ENCODE peak calls at places on chromosomes 13 and 19, in six cellular contexts. One of them, this sample, is unnamed.

GRCh38 chr19:43078311-43078710 is 4.2 kb downstream of the PSG2 start:
- DNase-seq in A549: no peak
- DNase-seq in SK-N-SH: no peak
- DNase-seq in HCT116: no peak
- DNase-seq in GM12878: no peak
- DNase-seq in HepG2: no peak
- DNase-seq in this sample: no peak

GRCh38 chr19:54153731-54154326 is 5.7 kb downstream of the LENG1 start:
- DNase-seq in A549: no peak
- DNase-seq in SK-N-SH: no peak
- DNase-seq in HCT116: no peak
- DNase-seq in GM12878: no peak
- DNase-seq in HepG2: no peak
- DNase-seq in this sample: no peak

GRCh38 chr13:108944760-108945159 is 315.3 kb downstream of the MYO16 start:
- DNase-seq in A549: no peak
- DNase-seq in SK-N-SH: no peak
- DNase-seq in HCT116: no peak
- DNase-seq in GM12878: no peak
- DNase-seq in HepG2: no peak
- DNase-seq in this sample: peak; percentile 57

GRCh38 chr19:28710278-28710677 is 502.7 kb downstream of the UQCRFS1 start:
- DNase-seq in A549: peak; percentile 30
- DNase-seq in SK-N-SH: peak; percentile 24
- DNase-seq in HCT116: peak; percentile 34
- DNase-seq in GM12878: peak; percentile 3
- DNase-seq in HepG2: peak; percentile 43
- DNase-seq in this sample: peak; percentile 19

GRCh38 chr13:104006625-104007061 is 940.4 kb upstream of the SLC10A2 start:
- DNase-seq in A549: no peak
- DNase-seq in SK-N-SH: peak; percentile 31
- DNase-seq in HCT116: no peak
- DNase-seq in GM12878: no peak
- DNase-seq in HepG2: no peak
- DNase-seq in this sample: no peak

GRCh38 chr13:97121894-97122293 is 100.2 kb upstream of the MBNL2 start:
- DNase-seq in A549: no peak
- DNase-seq in SK-N-SH: no peak
- DNase-seq in HCT116: no peak
- DNase-seq in GM12878: no peak
- DNase-seq in HepG2: no peak
- DNase-seq in this sample: no peak

GRCh38 chr13:46184277-46184699 is 2.3 kb upstream of the LCP1 start:
- DNase-seq in A549: peak; percentile 10
- DNase-seq in SK-N-SH: peak; percentile 24
- DNase-seq in HCT116: peak; percentile 28
- DNase-seq in GM12878: no peak
- DNase-seq in HepG2: peak; percentile 28
- DNase-seq in this sample: peak; percentile 81

GRCh38 chr13:68145852-68146251 is 915.7 kb upstream of the PCDH9 start:
- DNase-seq in A549: no peak
- DNase-seq in SK-N-SH: no peak
- DNase-seq in HCT116: no peak
- DNase-seq in GM12878: no peak
- DNase-seq in HepG2: no peak
- DNase-seq in this sample: no peak

GRCh38 chr13:102017248-102017647 is 384.6 kb downstream of the FGF14 start:
- DNase-seq in A549: no peak
- DNase-seq in SK-N-SH: no peak
- DNase-seq in HCT116: no peak
- DNase-seq in GM12878: no peak
- DNase-seq in HepG2: no peak
- DNase-seq in this sample: no peak

GRCh38 chr13:97976551-97977375 is 23.3 kb downstream of the IPO5 start:
- DNase-seq in A549: no peak
- DNase-seq in SK-N-SH: peak; percentile 75
- DNase-seq in HCT116: no peak
- DNase-seq in GM12878: no peak
- DNase-seq in HepG2: no peak
- DNase-seq in this sample: no peak

GRCh38 chr13:23621316-23621645 is 51.1 kb downstream of the TNFRSF19 start:
- DNase-seq in A549: peak; percentile 36
- DNase-seq in SK-N-SH: no peak
- DNase-seq in HCT116: no peak
- DNase-seq in GM12878: no peak
- DNase-seq in HepG2: peak; percentile 20
- DNase-seq in this sample: no peak

GRCh38 chr19:52237771-52238400 is 31.5 kb upstream of the ZNF766 start:
- DNase-seq in A549: no peak
- DNase-seq in SK-N-SH: peak; percentile 44
- DNase-seq in HCT116: peak; percentile 44
- DNase-seq in GM12878: peak; percentile 19
- DNase-seq in HepG2: peak; percentile 52
- DNase-seq in this sample: peak; percentile 48

GRCh38 chr13:23289917-23290357 is 109.2 kb downstream of the SGCG start:
- DNase-seq in A549: no peak
- DNase-seq in SK-N-SH: peak; percentile 10
- DNase-seq in HCT116: no peak
- DNase-seq in GM12878: no peak
- DNase-seq in HepG2: no peak
- DNase-seq in this sample: no peak

GRCh38 chr19:3125900-3126524 is 9.8 kb upstream of the GNA15 start:
- DNase-seq in A549: peak; percentile 40
- DNase-seq in SK-N-SH: peak; percentile 87
- DNase-seq in HCT116: peak; percentile 60
- DNase-seq in GM12878: no peak
- DNase-seq in HepG2: peak; percentile 43
- DNase-seq in this sample: peak; percentile 59

GRCh38 chr19:8468761-8469458 is 24.1 kb downstream of the HNRNPM start:
- DNase-seq in A549: no peak
- DNase-seq in SK-N-SH: peak; percentile 72
- DNase-seq in HCT116: no peak
- DNase-seq in GM12878: no peak
- DNase-seq in HepG2: no peak
- DNase-seq in this sample: no peak

GRCh38 chr19:31352782-31353651 is 3.8 kb upstream of the TSHZ3 start:
- DNase-seq in A549: no peak
- DNase-seq in SK-N-SH: peak; percentile 36
- DNase-seq in HCT116: no peak
- DNase-seq in GM12878: no peak
- DNase-seq in HepG2: no peak
- DNase-seq in this sample: no peak

GRCh38 chr19:31350033-31350692 is 927 bp upstream of the TSHZ3 start:
- DNase-seq in A549: no peak
- DNase-seq in SK-N-SH: peak; percentile 81
- DNase-seq in HCT116: no peak
- DNase-seq in GM12878: no peak
- DNase-seq in HepG2: no peak
- DNase-seq in this sample: no peak

GRCh38 chr19:31350693-31351211 is 1.5 kb upstream of the TSHZ3 start:
- DNase-seq in A549: no peak
- DNase-seq in SK-N-SH: peak; percentile 87
- DNase-seq in HCT116: no peak
- DNase-seq in GM12878: no peak
- DNase-seq in HepG2: no peak
- DNase-seq in this sample: no peak

GRCh38 chr19:31352296-31352781 is 3.1 kb upstream of the TSHZ3 start:
- DNase-seq in A549: no peak
- DNase-seq in SK-N-SH: peak; percentile 19
- DNase-seq in HCT116: no peak
- DNase-seq in GM12878: no peak
- DNase-seq in HepG2: no peak
- DNase-seq in this sample: no peak

DNA sequence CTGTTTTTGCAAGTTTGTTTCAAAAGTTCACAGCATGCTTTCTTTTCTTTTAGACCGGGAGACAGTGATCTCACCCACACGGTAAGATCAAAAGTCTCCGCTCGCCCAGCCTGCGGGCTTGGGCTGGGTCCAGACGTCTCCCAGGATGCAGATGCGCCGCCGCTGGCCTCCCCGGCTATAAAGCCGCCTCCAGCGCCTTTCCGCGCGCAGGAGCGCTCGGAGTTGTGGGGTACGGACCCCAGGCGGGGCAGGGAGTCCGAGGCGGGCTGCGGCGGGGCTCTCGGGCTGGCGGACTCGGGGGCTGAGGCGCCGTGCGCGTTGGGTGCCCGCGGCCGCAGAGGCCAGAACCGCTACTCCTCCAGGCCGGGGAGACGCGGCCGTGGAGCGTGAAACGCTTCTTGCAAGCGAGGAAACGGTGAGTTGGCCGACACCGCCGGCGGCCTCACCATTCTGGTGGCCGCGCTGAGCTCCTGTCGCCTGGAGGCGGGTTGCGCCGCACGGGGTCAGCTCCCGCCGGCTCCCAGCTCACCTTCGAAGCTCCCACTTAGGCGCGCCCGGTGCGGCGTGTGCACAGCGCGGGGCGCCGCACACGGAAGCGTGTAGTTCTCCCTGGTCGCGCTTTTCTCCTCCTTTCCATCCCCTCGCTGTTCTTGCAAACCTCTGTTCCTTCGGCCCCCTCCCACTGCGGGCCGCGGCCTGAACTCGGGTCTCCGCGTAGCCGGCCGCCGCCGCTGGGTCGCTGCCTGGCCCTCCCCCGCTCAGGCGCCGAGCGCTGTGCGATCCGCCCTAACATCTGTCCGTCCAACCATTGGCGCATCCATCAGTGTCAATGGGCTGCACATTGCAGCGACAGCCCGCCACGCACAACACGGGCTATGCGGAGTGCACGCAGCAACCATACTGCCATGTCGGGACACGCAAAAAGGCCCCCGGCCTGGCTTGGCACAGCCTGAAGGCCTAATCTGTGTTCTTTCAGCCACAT is 2.3 kb upstream of the TSHZ3 start:
- DNase-seq in A549: peak; percentile 46
- DNase-seq in SK-N-SH: peak; percentile 74
- DNase-seq in HCT116: no peak
- DNase-seq in GM12878: no peak
- DNase-seq in HepG2: no peak
- DNase-seq in this sample: no peak
- H3K4me3 ChIP-seq in A549: peak overlapping the region; percentile 84
- H3K4me3 ChIP-seq in SK-N-SH: peak overlapping the region; percentile 97
- H3K4me3 ChIP-seq in HCT116: no peak overlapping the region
- H3K4me3 ChIP-seq in GM12878: no peak overlapping the region
- H3K4me3 ChIP-seq in HepG2: peak overlapping the region; percentile 26
- H3K4me3 ChIP-seq in this sample: peak overlapping the region; percentile 56

GRCh38 chr13:48491423-48492122 is 41.3 kb downstream of the RCBTB2 start:
- DNase-seq in A549: no peak
- DNase-seq in SK-N-SH: no peak
- DNase-seq in HCT116: no peak
- DNase-seq in GM12878: no peak
- DNase-seq in HepG2: no peak
- DNase-seq in this sample: no peak

GRCh38 chr13:48492123-48493075 is 40.5 kb downstream of the RCBTB2 start:
- DNase-seq in A549: no peak
- DNase-seq in SK-N-SH: no peak
- DNase-seq in HCT116: no peak
- DNase-seq in GM12878: peak; percentile 98
- DNase-seq in HepG2: no peak
- DNase-seq in this sample: peak; percentile 70

GRCh38 chr13:48493076-48493765 is 39.7 kb downstream of the RCBTB2 start:
- DNase-seq in A549: no peak
- DNase-seq in SK-N-SH: no peak
- DNase-seq in HCT116: no peak
- DNase-seq in GM12878: no peak
- DNase-seq in HepG2: no peak
- DNase-seq in this sample: no peak

GRCh38 chr13:48494874-48495273 is 38.0 kb downstream of the RCBTB2 start:
- DNase-seq in A549: no peak
- DNase-seq in SK-N-SH: no peak
- DNase-seq in HCT116: no peak
- DNase-seq in GM12878: no peak
- DNase-seq in HepG2: no peak
- DNase-seq in this sample: no peak

GRCh38 chr13:48493851-48494250 is 39.0 kb downstream of the RCBTB2 start:
- DNase-seq in A549: no peak
- DNase-seq in SK-N-SH: no peak
- DNase-seq in HCT116: no peak
- DNase-seq in GM12878: no peak
- DNase-seq in HepG2: no peak
- DNase-seq in this sample: no peak
- TF ChIP-seq REST in A549: no peak
- TF ChIP-seq REST in SK-N-SH: no peak
- TF ChIP-seq REST in HCT116: no peak
- TF ChIP-seq REST in GM12878: no peak
- TF ChIP-seq REST in HepG2: no peak
- TF ChIP-seq REST in this sample: no peak

GRCh38 chr19:40800997-40801377 is 2.0 kb downstream of the EGLN2 start:
- DNase-seq in A549: no peak
- DNase-seq in SK-N-SH: no peak
- DNase-seq in HCT116: no peak
- DNase-seq in GM12878: no peak
- DNase-seq in HepG2: no peak
- DNase-seq in this sample: no peak

GRCh38 chr19:40801449-40802299 is 2.7 kb downstream of the EGLN2 start:
- DNase-seq in A549: no peak
- DNase-seq in SK-N-SH: no peak
- DNase-seq in HCT116: no peak
- DNase-seq in GM12878: no peak
- DNase-seq in HepG2: no peak
- DNase-seq in this sample: no peak

GRCh38 chr19:40803857-40804782 is 5.1 kb downstream of the EGLN2 start:
- DNase-seq in A549: no peak
- DNase-seq in SK-N-SH: no peak
- DNase-seq in HCT116: no peak
- DNase-seq in GM12878: peak; percentile 57
- DNase-seq in HepG2: peak; percentile 52
- DNase-seq in this sample: peak; percentile 68

GRCh38 chr19:40803170-40803856 is 4.3 kb downstream of the EGLN2 start:
- DNase-seq in A549: no peak
- DNase-seq in SK-N-SH: no peak
- DNase-seq in HCT116: no peak
- DNase-seq in GM12878: no peak
- DNase-seq in HepG2: no peak
- DNase-seq in this sample: no peak

GRCh38 chr19:40802300-40803169 is 3.5 kb downstream of the EGLN2 start:
- DNase-seq in A549: no peak
- DNase-seq in SK-N-SH: peak; percentile 67
- DNase-seq in HCT116: no peak
- DNase-seq in GM12878: no peak
- DNase-seq in HepG2: no peak
- DNase-seq in this sample: no peak
- H3K4me3 ChIP-seq in A549: no peak overlapping the region
- H3K4me3 ChIP-seq in SK-N-SH: peak overlapping the region; percentile 49
- H3K4me3 ChIP-seq in HCT116: no peak overlapping the region
- H3K4me3 ChIP-seq in GM12878: peak overlapping the region; percentile 62
- H3K4me3 ChIP-seq in HepG2: no peak overlapping the region
- H3K4me3 ChIP-seq in this sample: peak overlapping the region; percentile 23

DNA sequence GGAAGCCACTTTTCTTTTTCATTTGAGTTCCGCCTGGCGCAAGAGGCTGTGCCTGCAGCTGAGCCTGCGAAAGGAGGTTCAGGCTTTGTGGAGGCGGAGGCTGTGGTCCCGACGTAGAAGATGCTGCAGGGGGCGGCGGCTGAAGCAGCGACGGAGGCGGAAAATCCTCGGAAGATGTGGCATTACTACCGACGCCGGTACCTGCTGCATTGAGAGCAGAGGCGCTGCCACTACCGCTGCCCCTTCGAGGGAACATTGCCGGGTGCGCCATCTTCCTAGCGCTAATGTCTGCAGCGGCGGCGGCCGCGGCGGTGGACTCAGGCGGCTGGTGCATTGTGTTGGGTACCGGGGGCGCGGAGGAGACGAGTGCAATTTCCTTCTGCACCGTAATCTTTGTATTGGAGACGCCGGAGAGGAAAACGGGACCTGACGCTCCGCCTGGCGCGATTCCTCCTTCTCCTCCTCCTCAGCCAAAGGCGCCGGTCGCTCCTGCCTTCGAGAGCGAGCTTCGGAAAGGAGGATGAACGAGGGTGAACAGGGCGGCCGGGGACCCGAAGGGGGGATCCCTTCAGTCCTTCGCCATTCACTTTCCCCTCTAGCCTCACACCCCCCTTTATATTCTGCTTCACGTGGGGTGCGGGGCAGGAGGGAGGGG is at the start of gene TSC22D1:
- DNase-seq in A549: peak; percentile 17
- DNase-seq in SK-N-SH: peak; percentile 54
- DNase-seq in HCT116: no peak
- DNase-seq in GM12878: no peak
- DNase-seq in HepG2: no peak
- DNase-seq in this sample: peak; percentile 22
- TF ChIP-seq REST in A549: no peak
- TF ChIP-seq REST in SK-N-SH: no peak
- TF ChIP-seq REST in HCT116: no peak
- TF ChIP-seq REST in GM12878: no peak
- TF ChIP-seq REST in HepG2: no peak
- TF ChIP-seq REST in this sample: no peak